ENCODE peak calls at places on chromosomes 13 and 19, in five cellular contexts. N is colonic mucosa, M is SJSA1, P is neural progenitor cell, F is body of pancreas. K is an unnamed sample.

GRCh38 chr19:3346677-3347353 is 19.6 kb upstream of the NFIC start:
- DNase-seq in N (peak), M (no peak), P (no peak), F (peak), K (peak)

GRCh38 chr19:48814895-48815294 is 4.1 kb upstream of the BCAT2 start:
- DNase-seq in N (no peak), M (no peak), P (no peak), F (no peak), K (no peak)

GRCh38 chr13:79451500-79451962 is 29.4 kb upstream of the NDFIP2 start:
- DNase-seq in N (no peak), M (peak), P (no peak), F (no peak), K (no peak)

GRCh38 chr19:3471954-3472655 is 8.2 kb downstream of the SMIM24 start:
- DNase-seq in N (no peak), M (no peak), P (peak), F (peak), K (peak)

GRCh38 chr13:97559030-97559429 is 125.1 kb downstream of the RAP2A start:
- DNase-seq in N (no peak), M (no peak), P (no peak), F (no peak), K (no peak)

GRCh38 chr13:78478183-78478582 is 125.2 kb downstream of the POU4F1 start:
- DNase-seq in N (no peak), M (no peak), P (peak), F (no peak), K (no peak)

GRCh38 chr19:18899624-18900560 is 3.9 kb upstream of the CERS1 start:
- DNase-seq in N (no peak), M (peak), P (no peak), F (no peak), K (no peak)

GRCh38 chr19:13953021-13953531 is 767 bp downstream of the DCAF15 start:
- DNase-seq in N (peak), M (peak), P (peak), F (no peak), K (peak)

GRCh38 chr19:29855771-29856510 is 44.1 kb downstream of the CCNE1 start:
- DNase-seq in N (no peak), M (no peak), P (no peak), F (no peak), K (no peak)

GRCh38 chr13:50909605-50910482 is at the start of gene RNASEH2B:
- DNase-seq in N (peak), M (peak), P (peak), F (peak), K (peak)

GRCh38 chr19:12802267-12803106 is 618 bp downstream of the THSD8 start:
- DNase-seq in N (peak), M (no peak), P (no peak), F (no peak), K (no peak)

GRCh38 chr19:35595928-35596327 is 10.0 kb downstream of the PMIS2 start:
- DNase-seq in N (no peak), M (no peak), P (no peak), F (no peak), K (no peak)

GRCh38 chr19:1568320-1569019 is at the start of gene MEX3D:
- DNase-seq in N (peak), M (peak), P (peak), F (peak), K (peak)

GRCh38 chr13:90826688-90827087 is 520.8 kb upstream of the MIR17HG start:
- DNase-seq in N (no peak), M (no peak), P (no peak), F (no peak), K (no peak)

GRCh38 chr19:1130801-1131717 is 27.3 kb downstream of the GPX4 start:
- DNase-seq in N (no peak), M (no peak), P (no peak), F (no peak), K (no peak)

GRCh38 chr19:29674374-29675119 is 9.3 kb downstream of the PLEKHF1 start:
- DNase-seq in N (no peak), M (no peak), P (no peak), F (no peak), K (no peak)

GRCh38 chr19:7219056-7219455 is 75.2 kb downstream of the INSR start:
- DNase-seq in N (no peak), M (no peak), P (no peak), F (no peak), K (no peak)

GRCh38 chr19:5534787-5535586 is 32.8 kb downstream of the TINCR start:
- DNase-seq in N (no peak), M (no peak), P (no peak), F (no peak), K (no peak)

GRCh38 chr13:42591602-42592001 is 17.6 kb downstream of the TNFSF11 start:
- DNase-seq in N (no peak), M (no peak), P (no peak), F (no peak), K (no peak)

GRCh38 chr13:49307365-49307764 is 59.6 kb downstream of the CDADC1 start:
- DNase-seq in N (no peak), M (no peak), P (no peak), F (no peak), K (no peak)

GRCh38 chr19:42178791-42179500 is 38.5 kb downstream of the DEDD2 start:
- DNase-seq in N (no peak), M (no peak), P (no peak), F (no peak), K (no peak)

GRCh38 chr13:28138756-28139470 is 568 bp downstream of the PAN3 start:
- DNase-seq in N (peak), M (peak), P (peak), F (peak), K (peak)

GRCh38 chr19:35436477-35437141 is 11.4 kb upstream of the FFAR2 start:
- DNase-seq in N (peak), M (no peak), P (no peak), F (no peak), K (no peak)

GRCh38 chr19:10683582-10683981 is 17.7 kb upstream of the QTRT1 start:
- DNase-seq in N (no peak), M (no peak), P (no peak), F (no peak), K (no peak)

GRCh38 chr13:26219726-26220125 is 2.4 kb downstream of the RNF6 start:
- DNase-seq in N (no peak), M (no peak), P (no peak), F (no peak), K (no peak)

GRCh38 chr19:18853755-18854427 is 22.1 kb downstream of the UPF1 start:
- DNase-seq in N (no peak), M (no peak), P (no peak), F (no peak), K (no peak)

GRCh38 chr13:112428704-112429103 is 52.5 kb downstream of the SPACA7 start:
- DNase-seq in N (no peak), M (no peak), P (no peak), F (no peak), K (no peak)

GRCh38 chr19:35166100-35167063 is 11.8 kb downstream of the FXYD5 start:
- DNase-seq in N (no peak), M (no peak), P (no peak), F (no peak), K (no peak)

GRCh38 chr13:60661514-60661913 is 264.5 kb downstream of the TDRD3 start:
- DNase-seq in N (no peak), M (no peak), P (peak), F (no peak), K (no peak)

GRCh38 chr19:13020002-13020414 is 24.7 kb downstream of the NFIX start:
- DNase-seq in N (no peak), M (no peak), P (peak), F (no peak), K (no peak)

GRCh38 chr19:29239220-29239776 is 26.3 kb upstream of the UQCRFS1 start:
- DNase-seq in N (no peak), M (no peak), P (no peak), F (no peak), K (no peak)

GRCh38 chr19:53875602-53876340 is 6.2 kb upstream of the PRKCG start:
- DNase-seq in N (no peak), M (no peak), P (no peak), F (no peak), K (no peak)

GRCh38 chr13:43042410-43042921 is 19.1 kb downstream of the DNAJC15 start:
- DNase-seq in N (no peak), M (no peak), P (no peak), F (no peak), K (no peak)

GRCh38 chr19:35063940-35064818 is 22.7 kb downstream of the HPN start:
- DNase-seq in N (no peak), M (no peak), P (no peak), F (no peak), K (no peak)

GRCh38 chr19:28008695-28009094 is 1204.3 kb downstream of the UQCRFS1 start:
- DNase-seq in N (no peak), M (no peak), P (no peak), F (no peak), K (no peak)

GRCh38 chr19:48739835-48740704 is at the start of gene RASIP1:
- DNase-seq in N (no peak), M (no peak), P (peak), F (peak), K (no peak)

GRCh38 chr13:80131204-80131603 is 209.7 kb downstream of the SPRY2 start:
- DNase-seq in N (peak), M (peak), P (peak), F (peak), K (no peak)

GRCh38 chr13:29490561-29490960 is 104.9 kb downstream of the SLC7A1 start:
- DNase-seq in N (no peak), M (no peak), P (no peak), F (no peak), K (no peak)
- H3K27ac ChIP-seq in N (no peak), M (no peak), P (no peak), F (no peak), K (no peak)

GRCh38 chr13:106468207-106468606 is 67.3 kb downstream of the EFNB2 start:
- DNase-seq in N (no peak), M (peak), P (no peak), F (peak), K (no peak)
- H3K27ac ChIP-seq in N (no peak), M (no peak), P (no peak), F (no peak), K (no peak)

GRCh38 chr19:33804021-33804799 is 7.5 kb downstream of the KCTD15 start:
- DNase-seq in N (peak), M (no peak), P (no peak), F (peak), K (peak)
- H3K27ac ChIP-seq in N (peak), M (no peak), P (no peak), F (peak), K (peak)

GRCh38 chr19:47240996-47241918 is 10.3 kb upstream of the BBC3 start:
- DNase-seq in N (peak), M (peak), P (peak), F (peak), K (peak)

GRCh38 chr19:47243776-47244547 is 12.4 kb upstream of the CCDC9 start:
- DNase-seq in N (peak), M (peak), P (peak), F (peak), K (peak)

GRCh38 chr19:47241919-47242644 is 11.1 kb upstream of the BBC3 start:
- DNase-seq in N (no peak), M (no peak), P (no peak), F (no peak), K (no peak)

GRCh38 chr19:47240561-47240960 is 9.6 kb upstream of the BBC3 start:
- DNase-seq in N (no peak), M (no peak), P (no peak), F (no peak), K (no peak)

GRCh38 chr19:47243364-47243775 is 12.4 kb upstream of the BBC3 start:
- DNase-seq in N (no peak), M (no peak), P (no peak), F (no peak), K (no peak)
- H3K27ac ChIP-seq in N (no peak), M (peak), P (no peak), F (no peak), K (peak)

GRCh38 chr13:99062593-99062992 is 84.7 kb upstream of the DOCK9 start:
- DNase-seq in N (no peak), M (peak), P (no peak), F (no peak), K (peak)
- H3K27ac ChIP-seq in N (peak), M (no peak), P (no peak), F (no peak), K (peak)

GRCh38 chr19:16337809-16338469 is 13.3 kb downstream of the KLF2 start:
- DNase-seq in N (no peak), M (peak), P (no peak), F (no peak), K (no peak)
- H3K27ac ChIP-seq in N (no peak), M (peak), P (no peak), F (no peak), K (no peak)

GRCh38 chr19:17555480-17555928 is at the start of gene COLGALT1:
- DNase-seq in N (peak), M (peak), P (peak), F (peak), K (peak)

GRCh38 chr19:17556995-17557394 is 1.5 kb downstream of the COLGALT1 start:
- DNase-seq in N (no peak), M (no peak), P (no peak), F (no peak), K (no peak)

GRCh38 chr19:17557461-17557860 is 2.0 kb downstream of the COLGALT1 start:
- DNase-seq in N (no peak), M (no peak), P (no peak), F (no peak), K (no peak)

GRCh38 chr19:17554968-17555479 is 425 bp upstream of the COLGALT1 start:
- DNase-seq in N (no peak), M (no peak), P (no peak), F (no peak), K (no peak)

DNA sequence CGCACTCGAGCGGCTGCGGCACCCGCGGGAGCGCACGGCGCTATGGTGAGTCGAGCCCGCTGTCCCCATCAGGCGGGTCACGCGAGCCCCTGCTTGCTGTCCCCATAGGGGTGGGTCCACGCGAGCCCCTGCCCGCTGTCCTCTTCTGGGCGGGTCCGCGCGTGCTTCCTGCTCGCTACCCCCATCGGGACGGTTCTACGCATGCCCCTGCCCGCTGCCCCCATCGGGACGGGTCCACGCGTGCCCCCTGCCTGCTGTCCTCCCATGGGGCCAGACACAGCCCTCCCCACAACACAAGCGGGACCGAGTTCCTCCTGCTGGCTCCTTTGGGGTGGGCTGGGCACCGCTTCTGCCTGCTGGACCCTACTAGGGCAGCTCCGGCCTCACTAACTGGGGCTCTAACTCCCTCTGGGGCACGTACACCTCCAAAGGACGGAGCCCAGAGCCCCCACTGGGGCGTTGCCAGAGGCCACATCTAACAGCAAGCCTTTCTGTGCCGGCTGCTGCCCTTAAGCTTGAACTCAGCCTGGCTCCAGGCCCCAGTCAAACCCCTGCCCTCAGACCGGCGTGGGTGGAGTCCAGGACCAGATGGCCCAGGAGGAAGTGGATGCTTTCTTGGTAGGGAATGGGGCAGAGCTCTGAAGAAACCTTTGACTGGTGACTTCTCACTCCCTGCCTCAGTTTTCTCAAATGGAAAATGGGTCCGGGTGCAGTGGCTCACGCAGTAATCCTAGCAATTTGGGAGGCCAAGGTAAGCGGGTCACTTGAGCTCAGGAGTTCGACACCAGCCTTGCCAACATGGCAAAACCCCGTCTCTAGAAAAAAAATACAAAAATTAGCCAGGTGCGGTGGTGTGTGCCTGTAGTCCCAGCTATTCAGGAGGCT is 722 bp downstream of the COLGALT1 start:
- DNase-seq in N (peak), M (peak), P (peak), F (peak), K (peak)
- H3K27ac ChIP-seq in N (peak), M (peak), P (no peak), F (peak), K (peak)

GRCh38 chr13:113589961-113590339 is 5.4 kb downstream of the TFDP1 start:
- DNase-seq in N (peak), M (no peak), P (no peak), F (no peak), K (no peak)

GRCh38 chr13:113592571-113592970 is 8.0 kb downstream of the TFDP1 start:
- DNase-seq in N (peak), M (peak), P (no peak), F (no peak), K (no peak)

GRCh38 chr13:113589251-113589960 is 4.9 kb downstream of the TFDP1 start:
- DNase-seq in N (peak), M (peak), P (no peak), F (no peak), K (no peak)

GRCh38 chr13:113588394-113589111 is 4.0 kb downstream of the TFDP1 start:
- DNase-seq in N (peak), M (peak), P (no peak), F (no peak), K (no peak)

GRCh38 chr13:113591750-113592149 is 7.2 kb downstream of the TFDP1 start:
- DNase-seq in N (peak), M (peak), P (no peak), F (no peak), K (no peak)
- H3K27ac ChIP-seq in N (no peak), M (no peak), P (no peak), F (no peak), K (no peak)

GRCh38 chr13:20161275-20161950 is 561 bp upstream of the GJA3 start:
- DNase-seq in N (no peak), M (no peak), P (peak), F (no peak), K (no peak)

GRCh38 chr13:20160346-20161274 is at the start of gene GJA3:
- DNase-seq in N (no peak), M (no peak), P (peak), F (no peak), K (no peak)

GRCh38 chr13:20161951-20162300 is 1.1 kb upstream of the GJA3 start:
- DNase-seq in N (no peak), M (no peak), P (peak), F (no peak), K (no peak)

GRCh38 chr13:20168396-20168795 is 7.5 kb upstream of the GJA3 start:
- DNase-seq in N (no peak), M (no peak), P (no peak), F (no peak), K (no peak)

GRCh38 chr13:20165417-20166257 is 4.8 kb upstream of the GJA3 start:
- DNase-seq in N (no peak), M (no peak), P (no peak), F (no peak), K (no peak)
- H3K27ac ChIP-seq in N (no peak), M (no peak), P (no peak), F (no peak), K (peak)

GRCh38 chr13:24269803-24270202 is 39.6 kb upstream of the C1QTNF9 start:
- DNase-seq in N (no peak), M (no peak), P (no peak), F (no peak), K (no peak)

GRCh38 chr13:24265453-24265852 is 43.9 kb upstream of the C1QTNF9 start:
- DNase-seq in N (no peak), M (no peak), P (no peak), F (no peak), K (no peak)

GRCh38 chr13:24267801-24268200 is 41.6 kb upstream of the C1QTNF9 start:
- DNase-seq in N (no peak), M (no peak), P (no peak), F (no peak), K (no peak)

GRCh38 chr13:24264976-24265375 is 44.4 kb upstream of the C1QTNF9 start:
- DNase-seq in N (no peak), M (no peak), P (no peak), F (no peak), K (no peak)

GRCh38 chr13:24267283-24267682 is 42.1 kb upstream of the C1QTNF9 start:
- DNase-seq in N (no peak), M (no peak), P (no peak), F (no peak), K (no peak)
- H3K27ac ChIP-seq in N (peak), M (no peak), P (no peak), F (peak), K (peak)